ENCODE peak calls at places on chromosomes 5 and 9, in ten cellular contexts. One of them, this sample, is unnamed.

GRCh38 chr9:107989099-107989498 is 499.5 kb upstream of the KLF4 start:
- DNase-seq in fibroblast of mammary gland: peak; percentile 52
- DNase-seq in tibial nerve: no peak
- DNase-seq in sigmoid colon: no peak
- DNase-seq in lower lobe of right lung: no peak
- DNase-seq in uterus: no peak
- DNase-seq in pancreas: no peak
- DNase-seq in fibroblast of the aortic adventitia: peak; percentile 51
- DNase-seq in A549: no peak
- DNase-seq in epithelial cell of proximal tubule: no peak
- DNase-seq in this sample: no peak

GRCh38 chr5:110105692-110106091 is 416.0 kb downstream of the MAN2A1 start:
- DNase-seq in fibroblast of mammary gland: peak; percentile 65
- DNase-seq in tibial nerve: no peak
- DNase-seq in sigmoid colon: peak; percentile 59
- DNase-seq in lower lobe of right lung: no peak
- DNase-seq in uterus: no peak
- DNase-seq in pancreas: no peak
- DNase-seq in fibroblast of the aortic adventitia: peak; percentile 4
- DNase-seq in A549: no peak
- DNase-seq in epithelial cell of proximal tubule: peak; percentile 35
- DNase-seq in this sample: peak; percentile 40

GRCh38 chr5:144369001-144369400 is 198.3 kb downstream of the KCTD16 start:
- DNase-seq in fibroblast of mammary gland: no peak
- DNase-seq in tibial nerve: no peak
- DNase-seq in sigmoid colon: no peak
- DNase-seq in lower lobe of right lung: no peak
- DNase-seq in uterus: no peak
- DNase-seq in pancreas: peak; percentile 87
- DNase-seq in fibroblast of the aortic adventitia: no peak
- DNase-seq in A549: no peak
- DNase-seq in epithelial cell of proximal tubule: peak; percentile 64
- DNase-seq in this sample: no peak

GRCh38 chr5:150081541-150082283 is 4.6 kb downstream of the CSF1R start:
- DNase-seq in fibroblast of mammary gland: no peak
- DNase-seq in tibial nerve: peak; percentile 48
- DNase-seq in sigmoid colon: peak; percentile 80
- DNase-seq in lower lobe of right lung: peak; percentile 90
- DNase-seq in uterus: peak; percentile 48
- DNase-seq in pancreas: no peak
- DNase-seq in fibroblast of the aortic adventitia: no peak
- DNase-seq in A549: no peak
- DNase-seq in epithelial cell of proximal tubule: no peak
- DNase-seq in this sample: no peak

GRCh38 chr5:83255268-83255667 is 177.9 kb downstream of the XRCC4 start:
- DNase-seq in fibroblast of mammary gland: peak; percentile 72
- DNase-seq in tibial nerve: no peak
- DNase-seq in sigmoid colon: no peak
- DNase-seq in lower lobe of right lung: no peak
- DNase-seq in uterus: no peak
- DNase-seq in pancreas: no peak
- DNase-seq in fibroblast of the aortic adventitia: peak; percentile 67
- DNase-seq in A549: no peak
- DNase-seq in epithelial cell of proximal tubule: no peak
- DNase-seq in this sample: peak; percentile 61

GRCh38 chr5:127665641-127666040 is 16.8 kb downstream of the CTXN3 start:
- DNase-seq in fibroblast of mammary gland: peak; percentile 6
- DNase-seq in tibial nerve: no peak
- DNase-seq in sigmoid colon: no peak
- DNase-seq in lower lobe of right lung: no peak
- DNase-seq in uterus: no peak
- DNase-seq in pancreas: no peak
- DNase-seq in fibroblast of the aortic adventitia: peak; percentile 55
- DNase-seq in A549: no peak
- DNase-seq in epithelial cell of proximal tubule: no peak
- DNase-seq in this sample: no peak

GRCh38 chr5:77867914-77868313 is 91.8 kb upstream of the TBCA start:
- DNase-seq in fibroblast of mammary gland: no peak
- DNase-seq in tibial nerve: no peak
- DNase-seq in sigmoid colon: no peak
- DNase-seq in lower lobe of right lung: no peak
- DNase-seq in uterus: no peak
- DNase-seq in pancreas: no peak
- DNase-seq in fibroblast of the aortic adventitia: no peak
- DNase-seq in A549: no peak
- DNase-seq in epithelial cell of proximal tubule: no peak
- DNase-seq in this sample: no peak

GRCh38 chr9:113355197-113355596 is 5.9 kb downstream of the BSPRY start:
- DNase-seq in fibroblast of mammary gland: peak; percentile 40
- DNase-seq in tibial nerve: no peak
- DNase-seq in sigmoid colon: no peak
- DNase-seq in lower lobe of right lung: no peak
- DNase-seq in uterus: no peak
- DNase-seq in pancreas: no peak
- DNase-seq in fibroblast of the aortic adventitia: peak; percentile 38
- DNase-seq in A549: peak; percentile 50
- DNase-seq in epithelial cell of proximal tubule: no peak
- DNase-seq in this sample: peak; percentile 6

GRCh38 chr5:53031695-53032096 is 42.5 kb downstream of the ITGA2 start:
- DNase-seq in fibroblast of mammary gland: peak; percentile 76
- DNase-seq in tibial nerve: no peak
- DNase-seq in sigmoid colon: no peak
- DNase-seq in lower lobe of right lung: no peak
- DNase-seq in uterus: no peak
- DNase-seq in pancreas: no peak
- DNase-seq in fibroblast of the aortic adventitia: peak; percentile 94
- DNase-seq in A549: peak; percentile 82
- DNase-seq in epithelial cell of proximal tubule: no peak
- DNase-seq in this sample: peak; percentile 86

GRCh38 chr9:117247271-117247670 is 167.6 kb downstream of the ASTN2 start:
- DNase-seq in fibroblast of mammary gland: no peak
- DNase-seq in tibial nerve: no peak
- DNase-seq in sigmoid colon: no peak
- DNase-seq in lower lobe of right lung: no peak
- DNase-seq in uterus: no peak
- DNase-seq in pancreas: no peak
- DNase-seq in fibroblast of the aortic adventitia: no peak
- DNase-seq in A549: peak; percentile 9
- DNase-seq in epithelial cell of proximal tubule: no peak
- DNase-seq in this sample: no peak

DNA sequence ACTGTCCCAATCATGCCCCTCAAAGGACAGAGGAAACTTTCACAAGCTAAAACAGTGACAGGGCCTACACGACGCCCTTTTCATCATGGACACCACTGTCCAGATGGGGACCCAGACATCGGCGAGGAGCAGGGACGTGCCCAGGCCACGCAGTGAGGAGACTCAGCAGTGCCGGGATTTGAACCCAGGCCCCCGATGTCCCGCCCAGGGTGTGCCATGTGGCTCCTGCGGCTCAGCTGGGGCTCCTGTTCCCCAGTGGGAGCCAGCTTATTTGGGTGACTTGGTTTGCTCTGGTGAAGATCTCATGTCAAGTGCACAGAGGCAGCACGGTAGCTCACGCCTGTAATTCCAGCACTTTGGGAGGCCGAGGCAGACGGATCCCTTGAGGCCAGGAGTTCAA is 82.2 kb downstream of the STK10 start:
- DNase-seq in fibroblast of mammary gland: no peak
- DNase-seq in tibial nerve: no peak
- DNase-seq in sigmoid colon: no peak
- DNase-seq in lower lobe of right lung: peak; percentile 35
- DNase-seq in uterus: no peak
- DNase-seq in pancreas: no peak
- DNase-seq in fibroblast of the aortic adventitia: no peak
- DNase-seq in A549: no peak
- DNase-seq in epithelial cell of proximal tubule: no peak
- DNase-seq in this sample: no peak
- TF ChIP-seq CTCF in fibroblast of mammary gland: no peak
- TF ChIP-seq CTCF in tibial nerve: no peak
- TF ChIP-seq CTCF in sigmoid colon: no peak
- TF ChIP-seq CTCF in lower lobe of right lung: no peak
- TF ChIP-seq CTCF in uterus: no peak
- TF ChIP-seq CTCF in pancreas: no peak
- TF ChIP-seq CTCF in fibroblast of the aortic adventitia: no peak
- TF ChIP-seq CTCF in A549: no peak
- TF ChIP-seq CTCF in epithelial cell of proximal tubule: no peak
- TF ChIP-seq CTCF in this sample: no peak

GRCh38 chr5:55072668-55073067 is 29.8 kb upstream of the GZMA start:
- DNase-seq in fibroblast of mammary gland: no peak
- DNase-seq in tibial nerve: no peak
- DNase-seq in sigmoid colon: no peak
- DNase-seq in lower lobe of right lung: no peak
- DNase-seq in uterus: no peak
- DNase-seq in pancreas: no peak
- DNase-seq in fibroblast of the aortic adventitia: no peak
- DNase-seq in A549: no peak
- DNase-seq in epithelial cell of proximal tubule: no peak
- DNase-seq in this sample: no peak
- H3K4me3 ChIP-seq in fibroblast of mammary gland: no peak overlapping the region
- H3K4me3 ChIP-seq in tibial nerve: no peak overlapping the region
- H3K4me3 ChIP-seq in sigmoid colon: no peak overlapping the region
- H3K4me3 ChIP-seq in lower lobe of right lung: no peak overlapping the region
- H3K4me3 ChIP-seq in uterus: no peak overlapping the region
- H3K4me3 ChIP-seq in pancreas: no peak overlapping the region
- H3K4me3 ChIP-seq in fibroblast of the aortic adventitia: no peak overlapping the region
- H3K4me3 ChIP-seq in A549: no peak overlapping the region
- H3K4me3 ChIP-seq in epithelial cell of proximal tubule: no peak overlapping the region
- H3K4me3 ChIP-seq in this sample: no peak overlapping the region

GRCh38 chr5:84642795-84643194 is 258.1 kb upstream of the EDIL3 start:
- DNase-seq in fibroblast of mammary gland: peak; percentile 28
- DNase-seq in tibial nerve: no peak
- DNase-seq in sigmoid colon: no peak
- DNase-seq in lower lobe of right lung: no peak
- DNase-seq in uterus: no peak
- DNase-seq in pancreas: no peak
- DNase-seq in fibroblast of the aortic adventitia: peak; percentile 54
- DNase-seq in A549: no peak
- DNase-seq in epithelial cell of proximal tubule: no peak
- DNase-seq in this sample: peak; percentile 65

GRCh38 chr5:84647581-84647980 is 262.9 kb upstream of the EDIL3 start:
- DNase-seq in fibroblast of mammary gland: no peak
- DNase-seq in tibial nerve: no peak
- DNase-seq in sigmoid colon: no peak
- DNase-seq in lower lobe of right lung: no peak
- DNase-seq in uterus: no peak
- DNase-seq in pancreas: no peak
- DNase-seq in fibroblast of the aortic adventitia: no peak
- DNase-seq in A549: no peak
- DNase-seq in epithelial cell of proximal tubule: no peak
- DNase-seq in this sample: no peak

GRCh38 chr5:84637662-84638375 is 253.1 kb upstream of the EDIL3 start:
- DNase-seq in fibroblast of mammary gland: no peak
- DNase-seq in tibial nerve: no peak
- DNase-seq in sigmoid colon: no peak
- DNase-seq in lower lobe of right lung: no peak
- DNase-seq in uterus: no peak
- DNase-seq in pancreas: no peak
- DNase-seq in fibroblast of the aortic adventitia: no peak
- DNase-seq in A549: no peak
- DNase-seq in epithelial cell of proximal tubule: no peak
- DNase-seq in this sample: no peak

GRCh38 chr5:84642324-84642723 is 257.6 kb upstream of the EDIL3 start:
- DNase-seq in fibroblast of mammary gland: no peak
- DNase-seq in tibial nerve: no peak
- DNase-seq in sigmoid colon: no peak
- DNase-seq in lower lobe of right lung: no peak
- DNase-seq in uterus: no peak
- DNase-seq in pancreas: no peak
- DNase-seq in fibroblast of the aortic adventitia: no peak
- DNase-seq in A549: no peak
- DNase-seq in epithelial cell of proximal tubule: no peak
- DNase-seq in this sample: no peak
- TF ChIP-seq CTCF in fibroblast of mammary gland: no peak
- TF ChIP-seq CTCF in tibial nerve: no peak
- TF ChIP-seq CTCF in sigmoid colon: no peak
- TF ChIP-seq CTCF in lower lobe of right lung: no peak
- TF ChIP-seq CTCF in uterus: no peak
- TF ChIP-seq CTCF in pancreas: no peak
- TF ChIP-seq CTCF in fibroblast of the aortic adventitia: no peak
- TF ChIP-seq CTCF in A549: no peak
- TF ChIP-seq CTCF in epithelial cell of proximal tubule: no peak
- TF ChIP-seq CTCF in this sample: no peak

GRCh38 chr5:173715607-173716006 is 99.2 kb upstream of the BOD1 start:
- DNase-seq in fibroblast of mammary gland: no peak
- DNase-seq in tibial nerve: no peak
- DNase-seq in sigmoid colon: no peak
- DNase-seq in lower lobe of right lung: no peak
- DNase-seq in uterus: no peak
- DNase-seq in pancreas: no peak
- DNase-seq in fibroblast of the aortic adventitia: peak; percentile 31
- DNase-seq in A549: no peak
- DNase-seq in epithelial cell of proximal tubule: no peak
- DNase-seq in this sample: no peak

GRCh38 chr5:173717959-173718358 is 101.5 kb upstream of the BOD1 start:
- DNase-seq in fibroblast of mammary gland: no peak
- DNase-seq in tibial nerve: no peak
- DNase-seq in sigmoid colon: no peak
- DNase-seq in lower lobe of right lung: no peak
- DNase-seq in uterus: no peak
- DNase-seq in pancreas: no peak
- DNase-seq in fibroblast of the aortic adventitia: no peak
- DNase-seq in A549: no peak
- DNase-seq in epithelial cell of proximal tubule: no peak
- DNase-seq in this sample: no peak

GRCh38 chr5:173714551-173715428 is 98.3 kb upstream of the BOD1 start:
- DNase-seq in fibroblast of mammary gland: peak; percentile 95
- DNase-seq in tibial nerve: peak; percentile 30
- DNase-seq in sigmoid colon: no peak
- DNase-seq in lower lobe of right lung: peak; percentile 61
- DNase-seq in uterus: no peak
- DNase-seq in pancreas: no peak
- DNase-seq in fibroblast of the aortic adventitia: peak; percentile 63
- DNase-seq in A549: peak; percentile 53
- DNase-seq in epithelial cell of proximal tubule: no peak
- DNase-seq in this sample: peak; percentile 72

GRCh38 chr5:173718469-173718868 is 102.0 kb upstream of the BOD1 start:
- DNase-seq in fibroblast of mammary gland: no peak
- DNase-seq in tibial nerve: no peak
- DNase-seq in sigmoid colon: no peak
- DNase-seq in lower lobe of right lung: no peak
- DNase-seq in uterus: no peak
- DNase-seq in pancreas: no peak
- DNase-seq in fibroblast of the aortic adventitia: no peak
- DNase-seq in A549: no peak
- DNase-seq in epithelial cell of proximal tubule: no peak
- DNase-seq in this sample: no peak

DNA sequence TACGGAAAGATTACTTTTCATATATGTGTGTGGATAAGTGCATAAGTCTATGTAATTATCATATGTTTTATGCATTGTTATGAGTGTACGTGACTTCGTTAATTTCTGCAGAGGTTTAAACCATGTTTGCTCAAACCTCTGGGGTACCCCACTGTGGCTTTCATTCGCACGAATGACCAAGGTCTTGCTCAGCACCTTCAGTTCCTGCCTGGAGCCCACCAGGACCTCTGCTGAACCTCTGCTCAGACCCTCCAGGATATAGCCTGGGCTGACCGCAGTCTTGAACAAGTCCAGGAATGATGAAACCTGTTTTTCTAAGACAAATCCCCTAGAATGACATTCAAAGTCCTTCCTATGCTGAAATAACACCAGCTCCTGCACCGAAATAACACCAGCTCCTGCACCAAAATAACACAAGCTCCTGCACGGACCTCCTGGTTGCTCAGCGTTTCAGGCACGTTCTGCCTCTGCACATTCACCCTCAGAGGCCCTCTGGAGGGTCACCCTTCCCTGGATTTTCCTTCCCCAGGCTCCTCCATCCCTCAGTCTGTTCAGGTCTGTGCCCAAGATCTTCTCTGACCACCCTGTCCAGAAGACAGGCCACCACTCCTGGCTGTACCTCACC is 99.7 kb upstream of the BOD1 start:
- DNase-seq in fibroblast of mammary gland: no peak
- DNase-seq in tibial nerve: no peak
- DNase-seq in sigmoid colon: no peak
- DNase-seq in lower lobe of right lung: no peak
- DNase-seq in uterus: no peak
- DNase-seq in pancreas: no peak
- DNase-seq in fibroblast of the aortic adventitia: no peak
- DNase-seq in A549: no peak
- DNase-seq in epithelial cell of proximal tubule: no peak
- DNase-seq in this sample: no peak
- H3K4me3 ChIP-seq in fibroblast of mammary gland: no peak overlapping the region
- H3K4me3 ChIP-seq in tibial nerve: no peak overlapping the region
- H3K4me3 ChIP-seq in sigmoid colon: no peak overlapping the region
- H3K4me3 ChIP-seq in lower lobe of right lung: no peak overlapping the region
- H3K4me3 ChIP-seq in uterus: no peak overlapping the region
- H3K4me3 ChIP-seq in pancreas: no peak overlapping the region
- H3K4me3 ChIP-seq in fibroblast of the aortic adventitia: no peak overlapping the region
- H3K4me3 ChIP-seq in A549: no peak overlapping the region
- H3K4me3 ChIP-seq in epithelial cell of proximal tubule: no peak overlapping the region
- H3K4me3 ChIP-seq in this sample: no peak overlapping the region